ENCODE peak calls at places on chromosomes 6 and 20, in ten cellular contexts. E is left ventricle myocardium inferior; A is cardiac muscle cell; C is ovary; W is heart left ventricle; H is thoracic aorta; U is IMR-90; D is body of pancreas; M is CD8-positive, alpha-beta T cell; T is neuronal stem cell. O is an unnamed sample. For H3K4me1, H3K27me3 and H3K9me3, the result is how much of the 10 kb centered on the place peaks cover.

GRCh38 chr6:125678601-125679000 is 70.8 kb upstream of the HEY2 start:
- DNase-seq in E (no peak), U (no peak), C (no peak), T (no peak), H (no peak), D (no peak), W (no peak), A (no peak), M (no peak), O (no peak)

GRCh38 chr20:1206749-1207148 is 3.5 kb downstream of the C20orf202 start:
- DNase-seq in A (no peak), C (no peak), E (no peak), T (no peak), W (no peak), U (no peak), D (no peak), M (no peak), H (no peak), O (no peak)

GRCh38 chr6:10564975-10565374 is 43.8 kb downstream of the GCNT2 start:
- DNase-seq in M (no peak), W (no peak), H (no peak), T (no peak), U (no peak), A (no peak), D (no peak), C (no peak), E (no peak), O (no peak)

GRCh38 chr6:160178271-160178670 is 56.7 kb downstream of the SLC22A1 start:
- DNase-seq in E (no peak), H (no peak), D (no peak), W (no peak), A (peak), T (no peak), U (no peak), M (no peak), C (no peak), O (no peak)

GRCh38 chr20:48333707-48334106 is 494.1 kb downstream of the PREX1 start:
- DNase-seq in E (no peak), U (no peak), T (no peak), M (no peak), A (no peak), C (no peak), D (no peak), H (no peak), W (no peak), O (no peak)

GRCh38 chr6:149948011-149948410 is 6.2 kb downstream of the ULBP2 start:
- DNase-seq in H (no peak), T (no peak), W (no peak), U (no peak), M (no peak), E (no peak), C (no peak), D (no peak), A (no peak), O (no peak)

GRCh38 chr20:34558320-34559202 is at the start of gene MAP1LC3A:
- DNase-seq in T (peak), W (peak), C (peak), E (peak), A (peak), D (peak), M (peak), H (peak), U (peak), O (peak)

GRCh38 chr6:111503660-111504059 is 20.6 kb upstream of the REV3L start:
- DNase-seq in A (peak), H (no peak), U (peak), W (no peak), D (no peak), E (no peak), M (no peak), T (no peak), C (no peak), O (no peak)

GRCh38 chr6:149560736-149561135 is 5.4 kb upstream of the GINM1 start:
- DNase-seq in U (no peak), C (no peak), W (no peak), H (no peak), M (no peak), D (no peak), T (no peak), A (no peak), E (no peak), O (no peak)

GRCh38 chr6:39353698-39354315 is 31.3 kb upstream of the KCNK16 start:
- DNase-seq in A (no peak), U (no peak), C (no peak), M (no peak), H (no peak), W (no peak), E (no peak), T (no peak), D (no peak), O (no peak)

GRCh38 chr20:60249436-60249835 is 291.2 kb downstream of the CDH26 start:
- DNase-seq in H (no peak), M (no peak), U (peak), E (no peak), T (no peak), A (peak), C (no peak), D (no peak), W (no peak), O (no peak)

GRCh38 chr6:132730560-132730959 is 16.7 kb upstream of the VNN1 start:
- DNase-seq in U (peak), D (no peak), T (no peak), E (no peak), W (no peak), H (no peak), M (no peak), A (peak), C (no peak), O (no peak)

GRCh38 chr6:135215563-135215962 is 34.5 kb downstream of the MYB start:
- DNase-seq in H (no peak), C (no peak), A (no peak), E (no peak), W (no peak), M (no peak), U (no peak), D (no peak), T (no peak), O (no peak)

GRCh38 chr6:92945799-92946198 is 473.6 kb downstream of the EPHA7 start:
- DNase-seq in W (no peak), H (no peak), E (no peak), C (no peak), M (no peak), U (no peak), T (no peak), A (peak), D (no peak), O (no peak)

GRCh38 chr6:43771858-43772570 is 2.0 kb downstream of the VEGFA start:
- DNase-seq in H (no peak), U (no peak), D (peak), E (peak), M (no peak), T (peak), A (peak), C (no peak), W (peak), O (peak)

GRCh38 chr6:106927531-106928398 is 46.8 kb downstream of the CD24 start:
- DNase-seq in D (peak), U (peak), T (peak), C (no peak), A (peak), M (no peak), W (peak), E (peak), H (no peak), O (no peak)

GRCh38 chr6:24359640-24360454 is 2.0 kb upstream of the DCDC2 start:
- DNase-seq in W (peak), U (peak), C (peak), A (peak), T (peak), D (peak), E (peak), M (peak), H (peak), O (peak)

DNA sequence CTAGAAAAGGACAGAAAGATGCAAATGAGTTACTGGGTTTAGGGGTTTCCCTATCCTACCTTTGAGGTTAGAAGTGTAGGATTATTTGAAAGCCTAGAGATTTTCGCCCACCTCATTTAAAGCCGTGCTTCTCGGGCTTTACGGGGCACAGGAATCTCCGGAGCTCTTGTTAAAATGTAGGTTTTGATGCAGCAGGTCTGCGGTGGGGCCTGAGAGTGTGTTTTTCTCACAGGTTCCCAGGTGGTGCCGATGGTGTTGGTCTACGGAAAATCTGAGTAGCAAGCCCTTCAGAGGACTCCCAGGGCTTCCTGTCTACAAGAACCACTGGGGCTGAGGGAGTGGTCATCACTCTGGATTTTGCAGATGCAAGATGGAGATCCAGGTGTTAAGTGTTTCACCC is 47.5 kb downstream of the TRAM2 start:
- DNase-seq in D (no peak), W (no peak), H (no peak), C (no peak), E (no peak), U (no peak), M (no peak), A (no peak), T (no peak), O (no peak)
- H3K4me1 ChIP-seq in D (under half), W (under half), H (under half), C (under half), E (under half), U (under half), M (under half), A (under half), T (under half), O (under half)

GRCh38 chr6:1382331-1382882 is 7.0 kb upstream of the FOXF2 start:
- DNase-seq in D (no peak), A (no peak), C (no peak), H (no peak), M (no peak), E (no peak), U (no peak), T (no peak), W (no peak), O (no peak)

GRCh38 chr6:1384549-1385128 is 4.7 kb upstream of the FOXF2 start:
- DNase-seq in H (no peak), M (no peak), T (peak), E (no peak), D (no peak), C (no peak), U (no peak), W (no peak), A (no peak), O (no peak)

GRCh38 chr6:1385129-1386042 is 4.0 kb upstream of the FOXF2 start:
- DNase-seq in A (no peak), U (no peak), D (no peak), M (no peak), T (peak), E (no peak), W (no peak), C (no peak), H (no peak), O (no peak)

GRCh38 chr6:1382883-1383728 is 6.3 kb upstream of the FOXF2 start:
- DNase-seq in U (no peak), M (no peak), T (peak), E (no peak), C (no peak), A (no peak), W (no peak), H (no peak), D (no peak), O (no peak)

DNA sequence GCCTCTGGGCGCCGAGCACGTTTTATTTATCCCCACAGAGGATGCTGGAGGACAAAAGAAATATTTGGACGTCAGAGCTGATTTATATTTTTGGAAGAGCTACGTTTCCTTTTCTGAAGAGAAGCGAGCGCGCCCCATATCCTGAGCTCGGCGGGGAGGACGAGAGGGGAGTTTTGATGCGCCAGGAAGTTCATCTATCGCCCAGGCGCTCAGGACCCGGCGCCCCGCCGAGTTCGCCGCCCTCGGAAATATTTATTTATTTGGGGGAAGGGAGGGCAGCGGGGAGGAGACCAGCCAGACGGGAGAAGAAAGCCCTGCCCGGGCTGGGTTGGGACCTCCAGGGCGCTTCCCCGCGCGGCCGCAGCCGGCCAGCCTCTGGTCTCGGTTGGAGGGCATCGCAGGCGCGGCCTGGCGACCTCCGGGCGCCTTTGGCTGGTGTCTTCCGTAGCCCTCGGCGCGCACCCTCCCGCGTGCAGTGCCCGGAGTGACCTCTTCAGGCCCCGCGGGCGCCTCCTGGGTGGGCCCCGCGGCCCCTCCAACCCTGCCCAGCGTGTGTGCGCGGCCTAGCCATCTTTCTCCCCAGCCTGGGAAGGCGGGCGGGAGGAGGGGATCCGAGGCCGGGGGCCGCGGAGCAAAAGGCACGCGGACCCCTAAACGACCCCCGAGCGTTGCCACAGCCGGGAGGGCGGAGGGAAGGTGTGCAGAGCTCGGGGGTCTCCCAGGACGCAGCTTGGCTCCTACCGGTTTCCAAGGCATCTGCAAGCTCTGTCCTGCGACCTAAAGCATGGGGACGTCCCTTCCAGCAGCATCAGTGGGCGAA is 5.4 kb upstream of the FOXF2 start:
- DNase-seq in H (no peak), C (no peak), D (no peak), M (no peak), E (no peak), W (no peak), A (no peak), T (peak), U (no peak), O (no peak)
- H3K27me3 ChIP-seq in H (under half), C (under half), D (under half), M (under half), E (half or more), W (half or more), A (half or more), T (half or more), U (under half), O (half or more)

GRCh38 chr20:22004946-22005345 is 299.5 kb downstream of the PAX1 start:
- DNase-seq in A (no peak), M (no peak), W (no peak), T (no peak), E (no peak), D (no peak), H (no peak), C (no peak), U (no peak), O (no peak)
- H3K9me3 ChIP-seq in A (under half), M (under half), W (under half), T (under half), E (under half), D (under half), H (under half), C (under half), U (under half), O (under half)

GRCh38 chr6:35264550-35265274 is 5.2 kb downstream of the ZNF76 start:
- DNase-seq in E (no peak), U (no peak), C (no peak), D (no peak), M (no peak), T (no peak), A (no peak), W (no peak), H (no peak), O (no peak)

GRCh38 chr6:35259946-35260626 is 551 bp downstream of the ZNF76 start:
- DNase-seq in T (peak), M (peak), D (peak), W (peak), A (peak), H (peak), E (peak), U (peak), C (peak), O (peak)

GRCh38 chr6:35265523-35265922 is 6.0 kb downstream of the ZNF76 start:
- DNase-seq in W (no peak), D (no peak), E (no peak), C (no peak), T (no peak), A (no peak), U (no peak), M (no peak), H (no peak), O (no peak)

GRCh38 chr6:35260642-35261570 is 1.4 kb downstream of the ZNF76 start:
- DNase-seq in M (no peak), W (no peak), E (no peak), D (no peak), H (no peak), C (no peak), T (no peak), A (peak), U (no peak), O (no peak)

DNA sequence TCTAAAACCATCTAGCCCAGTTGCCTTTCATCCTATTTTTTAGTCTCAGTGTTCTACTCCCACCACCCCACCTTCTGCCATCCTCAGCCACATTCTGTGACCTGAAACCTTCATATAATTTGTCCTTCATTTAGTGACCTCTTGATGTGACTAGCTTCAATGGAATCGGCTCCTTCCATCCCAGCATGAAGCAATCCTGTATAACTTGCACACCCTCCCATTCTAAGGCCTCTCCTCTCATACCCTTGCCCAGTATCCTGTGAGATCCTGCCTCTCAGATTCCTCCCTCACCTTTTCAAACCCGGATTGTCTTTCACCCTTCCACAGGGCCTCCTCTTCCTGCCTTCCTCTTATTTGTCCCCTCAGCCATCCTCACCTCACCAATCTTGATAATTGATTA is 3.1 kb downstream of the ZNF76 start:
- DNase-seq in E (no peak), C (no peak), W (no peak), A (peak), H (no peak), U (peak), T (no peak), D (no peak), M (no peak), O (no peak)
- H3K4me1 ChIP-seq in E (half or more), C (under half), W (under half), A (half or more), H (under half), U (under half), T (under half), D (under half), M (under half), O (under half)

DNA sequence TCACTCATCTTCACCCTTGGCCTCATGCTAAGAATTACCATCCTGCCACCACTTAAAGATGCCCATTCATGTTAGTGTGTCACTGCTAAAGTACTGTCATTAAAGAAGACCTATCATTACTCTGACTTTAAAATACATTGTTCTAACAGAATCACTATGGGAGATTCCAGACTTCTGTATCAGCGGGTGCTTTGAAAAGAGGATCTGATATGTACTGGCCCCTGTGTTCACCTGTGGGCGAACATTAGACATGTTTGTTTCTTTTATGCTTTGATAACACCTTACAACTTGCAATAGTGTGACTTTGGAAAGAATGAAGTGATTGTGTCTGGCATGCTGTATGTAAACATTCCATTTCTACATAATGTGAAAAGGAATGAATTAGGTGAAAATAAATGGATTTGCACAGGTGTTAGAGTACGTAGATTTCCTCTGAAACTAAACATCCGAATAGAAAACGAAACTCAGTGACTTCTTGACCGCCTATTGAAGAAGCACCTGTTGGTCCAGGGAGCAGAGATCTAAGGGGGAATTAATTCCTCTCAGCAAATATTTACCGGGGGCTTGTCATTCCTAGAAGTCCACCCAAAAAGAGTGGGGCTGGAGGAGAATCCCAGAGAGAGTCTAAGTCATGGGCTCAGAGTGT is 132.3 kb downstream of the CARMIL1 start:
- DNase-seq in U (no peak), T (no peak), H (no peak), D (no peak), E (no peak), M (no peak), C (no peak), A (no peak), W (no peak), O (no peak)
- H3K27me3 ChIP-seq in U (under half), T (under half), H (under half), D (under half), E (under half), M (under half), C (under half), A (under half), W (under half), O (under half)

O was measured in breast epithelium.